ENCODE peak calls at places on chromosomes 3 and 15, in eight cellular contexts. K is PC-3, U is hepatocyte, Z is neural progenitor cell, J is GM23338, L is MM.1S, G is GM23248, B is OCI-LY7. E is an unnamed sample.

GRCh38 chr3:127779747-127780146 is 42.6 kb downstream of the MGLL start:
- DNase-seq in B (no peak), G (no peak), U (no peak), J (no peak), L (no peak), Z (no peak), K (peak; percentile 75), E (no peak)

GRCh38 chr3:52057806-52058099 is 1.4 kb upstream of the DUSP7 start:
- DNase-seq in B (no peak), Z (no peak), K (no peak), J (no peak), G (peak; percentile 35), U (no peak), L (no peak), E (no peak)

GRCh38 chr3:129195731-129196256 is 12.1 kb upstream of the CNBP start:
- DNase-seq in B (no peak), L (peak; percentile 62), U (peak; percentile 64), K (peak; percentile 83), J (no peak), G (peak; percentile 97), Z (no peak), E (no peak)

GRCh38 chr3:18297131-18297530 is 128.0 kb downstream of the SATB1 start:
- DNase-seq in U (no peak), B (no peak), L (no peak), G (no peak), K (no peak), J (no peak), Z (no peak), E (no peak)

GRCh38 chr3:126527455-126528211 is 3.7 kb downstream of the CHST13 start:
- DNase-seq in K (no peak), U (no peak), J (no peak), G (no peak), B (no peak), L (no peak), Z (no peak), E (no peak)

GRCh38 chr3:27165348-27165747 is 203.8 kb downstream of the NEK10 start:
- DNase-seq in U (peak; percentile 9), G (peak; percentile 93), J (no peak), K (no peak), L (no peak), Z (no peak), B (no peak), E (no peak)

GRCh38 chr3:155078959-155079794 is 942 bp upstream of the MME start:
- DNase-seq in L (no peak), G (peak; percentile 69), B (peak; percentile 76), Z (peak; percentile 52), J (peak; percentile 67), K (no peak), U (peak; percentile 48), E (no peak)

GRCh38 chr15:83108266-83109219 is 1.1 kb downstream of the TM6SF1 start:
- DNase-seq in J (peak; percentile 27), U (no peak), L (no peak), B (peak; percentile 93), K (no peak), Z (no peak), G (peak; percentile 15), E (no peak)

GRCh38 chr3:143634991-143635390 is 213.3 kb downstream of the SLC9A9 start:
- DNase-seq in Z (no peak), B (no peak), G (no peak), U (no peak), K (no peak), J (no peak), L (no peak), E (no peak)

GRCh38 chr3:156898296-156898880 is 72.2 kb downstream of the LEKR1 start:
- DNase-seq in K (no peak), J (no peak), U (no peak), B (no peak), L (no peak), Z (no peak), G (no peak), E (no peak)

GRCh38 chr15:40590635-40591105 is 3.4 kb upstream of the KNL1 start:
- DNase-seq in B (no peak), K (no peak), L (no peak), U (peak; percentile 51), Z (no peak), G (peak; percentile 6), J (no peak), E (no peak)

GRCh38 chr15:36959746-36960145 is 140.6 kb downstream of the MEIS2 start:
- DNase-seq in Z (no peak), B (no peak), K (no peak), L (no peak), U (no peak), J (no peak), G (no peak), E (no peak)

GRCh38 chr3:141708367-141708766 is 29.7 kb upstream of the RNF7 start:
- DNase-seq in K (no peak), G (peak; percentile 8), U (no peak), Z (no peak), J (no peak), L (no peak), B (no peak), E (no peak)

GRCh38 chr15:67199391-67199790 is 55.1 kb downstream of the AAGAB start:
- DNase-seq in L (no peak), Z (no peak), J (no peak), G (peak; percentile 66), B (no peak), U (no peak), K (no peak), E (no peak)

GRCh38 chr15:39583586-39584265 is 2.8 kb downstream of the THBS1 start:
- DNase-seq in K (peak; percentile 60), U (peak; percentile 48), G (peak; percentile 83), Z (peak; percentile 57), L (peak; percentile 14), B (no peak), J (peak; percentile 68), E (no peak)

GRCh38 chr15:39582977-39583585 is 2.2 kb downstream of the THBS1 start:
- DNase-seq in Z (no peak), G (no peak), J (no peak), K (no peak), L (no peak), U (no peak), B (no peak), E (no peak)

GRCh38 chr15:39580630-39581500 is at the start of gene THBS1:
- DNase-seq in L (peak; percentile 10), K (peak; percentile 94), J (peak; percentile 98), Z (peak; percentile 95), G (peak; percentile 97), B (no peak), U (peak; percentile 94), E (no peak)

GRCh38 chr15:39581501-39582285 is 814 bp downstream of the THBS1 start:
- DNase-seq in K (peak; percentile 76), B (no peak), U (peak; percentile 79), Z (peak; percentile 66), J (peak; percentile 73), G (peak; percentile 86), L (peak; percentile 16), E (no peak)

GRCh38 chr15:39582286-39582976 is 1.6 kb downstream of the THBS1 start:
- DNase-seq in U (no peak), Z (no peak), G (peak; percentile 91), B (no peak), L (no peak), K (peak; percentile 17), J (no peak), E (no peak)
- TF ChIP-seq EZH2phosphoT487 in U (no peak), Z (no peak), G (no peak), B (no peak), L (no peak), K (no peak), J (no peak), E (no peak)

GRCh38 chr15:26773917-26774316 is 1.1 kb upstream of the GABRB3 start:
- DNase-seq in U (peak; percentile 17), Z (peak; percentile 69), B (no peak), G (no peak), L (no peak), K (no peak), J (peak; percentile 82), E (no peak)

GRCh38 chr15:26773485-26773877 is 615 bp upstream of the GABRB3 start:
- DNase-seq in J (peak; percentile 46), B (no peak), U (peak; percentile 10), Z (peak; percentile 52), L (no peak), G (no peak), K (no peak), E (no peak)

GRCh38 chr15:26772588-26773484 is at the start of gene GABRB3:
- DNase-seq in U (peak; percentile 59), B (no peak), Z (peak; percentile 89), L (no peak), J (peak; percentile 88), K (no peak), G (peak; percentile 12), E (no peak)

GRCh38 chr15:26771917-26772587 is 814 bp downstream of the GABRB3 start:
- DNase-seq in U (peak; percentile 62), G (peak; percentile 20), Z (no peak), L (no peak), B (no peak), K (no peak), J (peak; percentile 41), E (no peak)

DNA sequence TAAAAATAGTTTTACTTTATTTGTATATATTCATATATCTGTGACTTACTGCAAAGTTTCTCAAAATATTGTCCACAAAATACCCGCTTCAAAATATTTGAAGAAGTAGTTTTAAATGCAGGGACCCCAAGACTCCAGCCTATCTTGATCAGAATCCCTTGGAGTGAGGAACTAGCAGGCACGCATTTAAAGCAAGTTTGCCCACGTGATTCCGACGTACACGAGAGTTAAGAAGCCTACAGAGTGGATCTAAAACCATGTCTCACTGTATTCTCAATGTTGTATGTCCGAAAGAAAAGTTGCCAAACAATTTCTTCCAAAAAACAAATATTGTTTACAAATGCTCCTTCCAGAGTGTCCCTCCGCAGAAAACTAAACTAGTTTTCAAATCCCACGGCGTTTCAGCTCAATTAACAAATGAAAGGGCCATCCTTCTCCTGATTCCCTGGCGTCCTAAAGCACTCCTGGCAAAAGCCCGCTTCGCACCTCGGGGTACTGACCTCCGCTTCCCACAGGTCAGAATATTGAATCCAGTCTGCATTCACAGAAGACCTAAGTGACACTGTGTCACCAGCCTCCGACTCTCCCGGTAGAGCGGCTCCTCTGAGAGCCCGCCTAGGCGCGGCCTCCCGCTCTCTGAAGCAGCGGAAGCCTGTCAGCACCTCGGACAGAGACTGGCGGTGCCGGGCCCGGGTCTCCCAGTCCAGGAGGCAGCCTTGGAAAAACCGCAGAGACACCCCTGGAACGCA is 1.5 kb downstream of the GABRB3 start:
- DNase-seq in G (peak; percentile 8), L (no peak), B (no peak), Z (peak; percentile 94), J (peak; percentile 90), K (peak; percentile 13), U (peak; percentile 78), E (no peak)
- TF ChIP-seq EZH2phosphoT487 in G (no peak), L (no peak), B (no peak), Z (no peak), J (no peak), K (no peak), U (no peak), E (no peak)

GRCh38 chr15:90749754-90750153 is 32.6 kb downstream of the BLM start:
- DNase-seq in B (no peak), Z (no peak), U (no peak), K (no peak), J (peak; percentile 9), G (no peak), L (no peak), E (no peak)
- TF ChIP-seq EZH2phosphoT487 in B (no peak), Z (no peak), U (no peak), K (no peak), J (no peak), G (no peak), L (no peak), E (no peak)

GRCh38 chr3:9217784-9218513 is 31.5 kb downstream of the SRGAP3 start:
- DNase-seq in Z (peak; percentile 73), J (no peak), U (no peak), B (no peak), L (no peak), K (no peak), G (no peak), E (no peak)
- TF ChIP-seq EZH2phosphoT487 in Z (no peak), J (no peak), U (no peak), B (no peak), L (no peak), K (no peak), G (no peak), E (no peak)